ENCODE peak calls at places on chromosomes 6 and 20, in five cellular contexts. A, F, Z, H and M are unnamed samples.

GRCh38 chr6:150967910-150968309 is 102.4 kb downstream of the MTHFD1L start:
- DNase-seq in Z (no peak), A (no peak), F (no peak), H (no peak), M (no peak)

GRCh38 chr20:47950103-47950502 is 164.8 kb upstream of the SULF2 start:
- DNase-seq in A (peak), F (no peak), H (peak), Z (peak), M (no peak)

GRCh38 chr6:110681543-110682459 is 133.5 kb downstream of the CDK19 start:
- DNase-seq in Z (no peak), A (no peak), F (no peak), H (no peak), M (no peak)

GRCh38 chr20:53387983-53388675 is 205.5 kb downstream of the ZNF217 start:
- DNase-seq in H (no peak), Z (no peak), F (no peak), A (no peak), M (peak)

GRCh38 chr20:54026300-54027064 is 43.9 kb downstream of the BCAS1 start:
- DNase-seq in F (no peak), A (peak), Z (no peak), H (peak), M (no peak)

GRCh38 chr20:13794667-13795066 is 9.8 kb downstream of the NDUFAF5 start:
- DNase-seq in F (no peak), Z (no peak), A (no peak), H (no peak), M (no peak)

GRCh38 chr20:51979226-51979625 is 176.9 kb upstream of the SALL4 start:
- DNase-seq in A (no peak), H (no peak), F (no peak), Z (no peak), M (no peak)

GRCh38 chr6:162385980-162386379 is 341.6 kb downstream of the PRKN start:
- DNase-seq in A (peak), Z (no peak), H (no peak), F (no peak), M (no peak)

GRCh38 chr6:110329729-110330436 is 28.3 kb downstream of the METTL24 start:
- DNase-seq in Z (no peak), A (peak), F (no peak), H (no peak), M (no peak)

GRCh38 chr6:40937491-40937890 is 101.5 kb downstream of the UNC5CL start:
- DNase-seq in Z (no peak), A (peak), F (no peak), H (no peak), M (no peak)

GRCh38 chr6:6654599-6655575 is 66.4 kb downstream of the LY86 start:
- DNase-seq in H (no peak), A (no peak), F (no peak), Z (no peak), M (peak)

GRCh38 chr20:35055445-35056276 is 36.9 kb downstream of the TRPC4AP start:
- DNase-seq in F (no peak), A (no peak), Z (no peak), H (no peak), M (no peak)

GRCh38 chr6:106216527-106216926 is 109.0 kb downstream of the ATG5 start:
- DNase-seq in A (no peak), H (no peak), Z (no peak), F (no peak), M (no peak)

GRCh38 chr6:7730411-7730810 is 4.5 kb downstream of the BMP6 start:
- DNase-seq in Z (no peak), H (no peak), F (no peak), A (no peak), M (no peak)

GRCh38 chr20:46512943-46513844 is at the start of gene ZNF334:
- DNase-seq in H (peak), A (peak), Z (peak), F (peak), M (no peak)

GRCh38 chr20:17946040-17946439 is 22.6 kb downstream of the SNX5 start:
- DNase-seq in H (no peak), A (no peak), F (no peak), Z (no peak), M (no peak)

GRCh38 chr20:20820104-20820503 is 107.7 kb upstream of the RALGAPA2 start:
- DNase-seq in Z (no peak), A (peak), H (no peak), F (peak), M (no peak)

GRCh38 chr6:21371676-21372161 is 221.8 kb upstream of the SOX4 start:
- DNase-seq in Z (no peak), H (no peak), A (no peak), F (no peak), M (no peak)

GRCh38 chr6:17505767-17506280 is 94.3 kb upstream of the FAM8A1 start:
- DNase-seq in A (peak), F (no peak), Z (no peak), H (no peak), M (no peak)

GRCh38 chr6:138275976-138276375 is 57.7 kb upstream of the PBOV1 start:
- DNase-seq in A (no peak), F (no peak), H (no peak), Z (no peak), M (no peak)

GRCh38 chr20:9955646-9956045 is 79.1 kb upstream of the ANKEF1 start:
- DNase-seq in Z (no peak), F (no peak), A (peak), H (no peak), M (no peak)

GRCh38 chr6:158911746-158912158 is 88.2 kb downstream of the RSPH3 start:
- DNase-seq in Z (no peak), A (peak), H (no peak), F (peak), M (peak)

GRCh38 chr20:6178537-6178936 is 55.7 kb upstream of the FERMT1 start:
- DNase-seq in A (peak), F (no peak), Z (no peak), H (peak), M (no peak)

GRCh38 chr20:52405417-52405816 is 213.8 kb upstream of the ZFP64 start:
- DNase-seq in A (peak), F (no peak), H (no peak), Z (no peak), M (no peak)

GRCh38 chr6:43054206-43054943 is 724 bp upstream of the CUL7 start:
- DNase-seq in A (no peak), F (no peak), H (no peak), Z (peak), M (no peak)

GRCh38 chr6:42368156-42368555 is 83.6 kb downstream of the TRERF1 start:
- DNase-seq in F (no peak), Z (no peak), H (no peak), A (no peak), M (no peak)

GRCh38 chr6:72421387-72421786 is 200.5 kb upstream of the KCNQ5 start:
- DNase-seq in H (no peak), F (no peak), Z (no peak), A (no peak), M (no peak)

GRCh38 chr6:140079328-140079727 is 704.9 kb upstream of the CITED2 start:
- DNase-seq in A (no peak), Z (peak), F (peak), H (no peak), M (no peak)

GRCh38 chr20:15196580-15197255 is 859.3 kb upstream of the FLRT3 start:
- DNase-seq in H (no peak), Z (no peak), A (no peak), F (no peak), M (no peak)

GRCh38 chr6:95321106-95321505 is 256.2 kb upstream of the MANEA start:
- DNase-seq in A (no peak), F (no peak), Z (no peak), H (no peak), M (no peak)

GRCh38 chr6:164098857-164099534 is 684.5 kb downstream of the QKI start:
- DNase-seq in A (no peak), H (no peak), F (peak), Z (no peak), M (no peak)

GRCh38 chr6:130913119-130913518 is 85.9 kb downstream of the SMLR1 start:
- DNase-seq in H (no peak), F (no peak), A (peak), Z (no peak), M (peak)